ENCODE peak calls at places on chromosomes 4 and X, in seven cellular contexts. N is H7, U is RWPE2, L is esophagus squamous epithelium, D is neuronal stem cell, F is BE2C, K is hepatocyte. J is an unnamed sample.

GRCh38 chr4:147828361-147828760 is 96.5 kb downstream of the ARHGAP10 start:
- DNase-seq in N (no peak), U (no peak), L (no peak), D (no peak), F (no peak), K (no peak), J (no peak)

GRCh38 chr4:158170691-158171455 is 2.0 kb downstream of the GASK1B start:
- DNase-seq in N (peak), U (peak), L (no peak), D (no peak), F (peak), K (peak), J (no peak)

GRCh38 chr4:128461300-128462103 is 173.9 kb upstream of the PGRMC2 start:
- DNase-seq in N (no peak), U (no peak), L (no peak), D (peak), F (peak), K (peak), J (no peak)

GRCh38 chr4:123093247-123093646 is 170.8 kb upstream of the NUDT6 start:
- DNase-seq in N (no peak), U (no peak), L (no peak), D (no peak), F (no peak), K (no peak), J (no peak)

GRCh38 chr4:123453006-123453685 is 56.6 kb downstream of the SPRY1 start:
- DNase-seq in N (no peak), U (no peak), L (no peak), D (no peak), F (no peak), K (no peak), J (no peak)

GRCh38 chr4:21290562-21290961 is 590.3 kb downstream of the PACRGL start:
- DNase-seq in N (no peak), U (no peak), L (no peak), D (no peak), F (no peak), K (no peak), J (no peak)

GRCh38 chr4:78057135-78057599 is at the start of gene FRAS1:
- DNase-seq in N (peak), U (no peak), L (no peak), D (peak), F (peak), K (peak), J (no peak)

GRCh38 chr4:3114377-3114776 is 39.9 kb downstream of the HTT start:
- DNase-seq in N (no peak), U (no peak), L (no peak), D (no peak), F (no peak), K (no peak), J (no peak)

GRCh38 chr4:100162027-100162685 is 28.1 kb downstream of the DDIT4L start:
- DNase-seq in N (no peak), U (no peak), L (no peak), D (no peak), F (no peak), K (no peak), J (no peak)

GRCh38 chr4:176671532-176671931 is 121.2 kb downstream of the VEGFC start:
- DNase-seq in N (no peak), U (no peak), L (no peak), D (no peak), F (no peak), K (peak), J (no peak)

GRCh38 chrX:37716502-37717068 is 31.0 kb downstream of the XK start:
- DNase-seq in N (no peak), U (no peak), L (no peak), D (no peak), F (no peak), K (no peak), J (no peak)

GRCh38 chrX:373641-374471 is 12.9 kb downstream of the PPP2R3B start:
- DNase-seq in N (peak), U (peak), L (no peak), D (peak), F (no peak), K (peak), J (no peak)

GRCh38 chrX:88135735-88136134 is 611.3 kb upstream of the CPXCR1 start:
- DNase-seq in N (no peak), U (no peak), L (no peak), D (peak), F (no peak), K (peak), J (no peak)

GRCh38 chr4:140719693-140720092 is 36.5 kb downstream of the TBC1D9 start:
- DNase-seq in N (no peak), U (no peak), L (no peak), D (no peak), F (no peak), K (no peak), J (no peak)

GRCh38 chr4:140718240-140718639 is 37.9 kb downstream of the TBC1D9 start:
- DNase-seq in N (no peak), U (no peak), L (no peak), D (no peak), F (no peak), K (no peak), J (no peak)

GRCh38 chr4:140721088-140721421 is 35.1 kb downstream of the TBC1D9 start:
- DNase-seq in N (no peak), U (no peak), L (no peak), D (no peak), F (no peak), K (no peak), J (no peak)

GRCh38 chr4:140719022-140719421 is 37.2 kb downstream of the TBC1D9 start:
- DNase-seq in N (no peak), U (no peak), L (no peak), D (no peak), F (no peak), K (no peak), J (no peak)

GRCh38 chr4:140720387-140721087 is 35.6 kb downstream of the TBC1D9 start:
- DNase-seq in N (no peak), U (no peak), L (no peak), D (no peak), F (no peak), K (no peak), J (no peak)
- H3K4me3 ChIP-seq in N (no peak), U (no peak), L (peak), D (no peak), F (no peak), K (no peak), J (peak)

DNA sequence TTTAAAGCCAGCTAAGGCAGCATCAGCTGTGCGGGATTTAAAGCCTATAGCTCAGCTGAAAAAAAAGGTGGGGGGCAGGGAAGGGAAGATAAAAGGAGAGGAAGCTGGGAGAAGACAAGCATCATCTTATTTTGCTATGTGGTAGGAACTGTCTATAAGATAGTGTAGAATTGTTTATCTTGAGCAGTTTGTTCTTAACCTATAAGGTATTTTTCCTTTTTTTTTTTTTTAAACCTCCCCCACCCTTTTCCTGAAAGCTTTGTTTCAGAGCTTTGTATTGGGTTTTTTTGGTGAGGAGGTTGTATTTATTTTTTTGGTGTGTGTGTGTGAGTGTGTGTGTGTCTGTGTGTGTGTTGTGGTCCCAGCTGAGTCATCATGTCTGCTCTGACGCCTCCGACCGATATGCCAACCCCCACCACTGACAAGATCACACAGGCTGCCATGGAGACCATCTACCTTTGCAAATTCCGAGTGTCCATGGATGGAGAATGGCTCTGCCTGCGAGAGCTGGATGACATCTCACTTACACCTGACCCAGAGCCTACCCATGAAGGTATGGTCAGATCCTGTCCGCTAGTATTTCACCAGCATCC is 531 bp downstream of the RUFY3 start:
- DNase-seq in N (no peak), U (no peak), L (no peak), D (no peak), F (peak), K (no peak), J (no peak)
- H3K4me3 ChIP-seq in N (no peak), U (peak), L (peak), D (peak), F (peak), K (peak), J (peak)

GRCh38 chrX:15601932-15602331 is 1.2 kb upstream of the ACE2 start:
- DNase-seq in N (no peak), U (no peak), L (no peak), D (no peak), F (no peak), K (peak), J (no peak)

GRCh38 chrX:15602761-15603160 is 2.0 kb upstream of the ACE2 start:
- DNase-seq in N (no peak), U (no peak), L (no peak), D (no peak), F (no peak), K (no peak), J (no peak)

GRCh38 chrX:15606064-15606590 is 5.4 kb upstream of the ACE2 start:
- DNase-seq in N (no peak), U (no peak), L (no peak), D (no peak), F (no peak), K (peak), J (no peak)

GRCh38 chrX:15605233-15605632 is 4.5 kb upstream of the ACE2 start:
- DNase-seq in N (no peak), U (no peak), L (no peak), D (no peak), F (no peak), K (peak), J (no peak)

GRCh38 chrX:15607067-15607466 is 6.3 kb upstream of the ACE2 start:
- DNase-seq in N (no peak), U (no peak), L (no peak), D (no peak), F (no peak), K (no peak), J (peak)
- H3K4me3 ChIP-seq in N (no peak), U (no peak), L (no peak), D (no peak), F (no peak), K (no peak), J (no peak)

DNA sequence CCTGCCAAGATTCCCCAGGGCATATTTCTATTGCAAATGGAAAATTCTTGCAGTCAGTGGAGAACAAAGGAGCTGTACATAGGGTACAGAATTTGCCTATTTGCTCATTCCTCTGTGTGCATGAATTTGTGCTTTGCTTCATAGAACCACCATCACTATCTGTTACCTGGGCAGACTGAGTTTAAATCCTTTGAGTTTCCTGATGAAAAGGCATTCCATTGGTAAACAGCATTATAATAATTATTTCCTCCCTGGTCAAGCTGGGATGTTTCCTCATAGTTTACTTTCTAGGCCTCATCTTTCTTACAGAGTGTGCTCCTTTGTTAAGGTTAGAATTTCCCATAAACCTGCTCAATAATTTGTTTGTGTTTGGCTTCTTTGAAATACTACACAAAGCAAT is 809 bp upstream of the SLC6A14 start:
- DNase-seq in N (no peak), U (no peak), L (no peak), D (no peak), F (no peak), K (no peak), J (no peak)
- H3K4me3 ChIP-seq in N (no peak), U (no peak), L (no peak), D (no peak), F (no peak), K (no peak), J (no peak)

DNA sequence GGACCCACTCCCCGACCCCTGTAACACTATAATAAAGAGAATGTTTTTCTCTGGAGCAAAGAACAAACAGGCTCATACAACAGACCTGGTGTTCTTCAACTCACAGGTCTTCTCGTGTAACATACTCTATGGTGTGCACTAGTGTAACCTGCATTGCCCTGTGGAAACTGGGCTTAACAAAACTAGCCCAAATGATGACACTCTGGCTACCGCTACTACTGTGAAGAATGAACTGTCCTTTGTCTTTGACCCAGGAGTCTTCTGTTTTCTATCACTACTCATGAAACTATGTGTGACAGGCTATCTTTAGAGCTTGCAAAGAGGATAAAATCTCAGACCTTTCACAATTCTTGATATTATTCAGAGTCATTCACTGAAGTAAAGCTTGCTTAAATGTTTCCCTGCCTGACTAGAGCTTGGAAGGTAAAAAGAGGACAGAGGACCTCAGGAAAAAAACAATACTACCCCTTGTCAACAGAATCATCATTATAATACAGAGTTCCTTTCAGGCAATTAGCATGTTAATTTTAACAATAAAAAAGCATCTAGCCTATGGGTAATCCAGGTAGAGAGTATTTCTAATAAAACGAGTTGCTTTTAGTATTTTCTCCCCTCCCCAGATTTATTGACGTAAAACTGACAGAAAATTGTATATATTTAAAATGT is 59.2 kb downstream of the FSTL5 start:
- DNase-seq in N (no peak), U (no peak), L (no peak), D (no peak), F (no peak), K (no peak), J (no peak)
- H3K4me3 ChIP-seq in N (no peak), U (no peak), L (no peak), D (no peak), F (no peak), K (no peak), J (no peak)

GRCh38 chr4:118898684-118899138 is 10.1 kb downstream of the SYNPO2 start:
- DNase-seq in N (no peak), U (no peak), L (no peak), D (no peak), F (no peak), K (no peak), J (no peak)
- H3K4me3 ChIP-seq in N (no peak), U (no peak), L (no peak), D (no peak), F (peak), K (no peak), J (no peak)

DNA sequence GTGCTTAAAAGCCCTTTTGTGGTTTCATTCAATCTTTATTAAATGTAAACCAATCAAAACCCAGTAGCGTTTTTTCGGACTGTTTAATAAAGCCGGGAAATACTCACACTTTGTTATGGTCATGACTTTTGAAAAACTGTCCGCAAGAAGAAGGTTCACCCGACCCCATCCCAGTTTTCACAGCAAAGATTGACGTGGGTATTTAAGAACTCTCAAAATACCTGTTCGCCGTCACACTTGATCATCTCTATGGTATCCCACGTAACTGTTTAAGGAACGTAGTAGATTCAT is 20.9 kb downstream of the ETDB start:
- DNase-seq in N (no peak), U (no peak), L (no peak), D (no peak), F (no peak), K (no peak), J (no peak)
- H3K4me3 ChIP-seq in N (no peak), U (no peak), L (no peak), D (no peak), F (no peak), K (no peak), J (no peak)

GRCh38 chr4:15682790-15683495 is 1.3 kb downstream of the FAM200B start:
- DNase-seq in N (no peak), U (no peak), L (no peak), D (no peak), F (no peak), K (no peak), J (no peak)
- H3K4me3 ChIP-seq in N (peak), U (peak), L (peak), D (peak), F (peak), K (peak), J (peak)

DNA sequence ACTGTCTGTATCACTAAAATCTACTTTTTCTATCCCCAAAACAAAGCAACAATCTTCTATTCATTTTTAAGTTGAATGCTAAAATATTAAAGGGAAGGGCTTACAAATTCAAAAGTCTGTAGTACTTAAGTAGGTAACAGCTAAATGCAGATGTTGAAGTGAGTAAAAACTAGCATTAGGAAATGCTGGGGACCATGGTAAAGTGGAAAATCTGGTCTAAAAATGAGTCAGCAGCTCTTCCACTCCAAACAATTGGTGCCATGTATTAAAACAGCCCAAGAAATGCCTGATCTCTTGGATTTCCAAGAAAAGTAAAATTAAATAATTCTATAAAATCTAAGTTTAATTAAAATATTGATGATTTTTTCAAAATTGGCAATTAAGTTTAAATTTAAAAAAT is 73.3 kb upstream of the PPP3CA start:
- DNase-seq in N (no peak), U (no peak), L (no peak), D (no peak), F (no peak), K (no peak), J (no peak)
- H3K4me3 ChIP-seq in N (no peak), U (no peak), L (no peak), D (no peak), F (no peak), K (no peak), J (no peak)

J was measured in stomach.